ENCODE peak calls at places on chromosomes 3 and 15, in nine cellular contexts. One of them, this sample, is unnamed.

GRCh38 chr15:82530606-82531379 is 9.5 kb downstream of the RPS17 start:
- DNase-seq in retina: peak; percentile 92
- DNase-seq in nephron progenitor cell: peak; percentile 83
- DNase-seq in astrocyte of the spinal cord: peak; percentile 62
- DNase-seq in T-helper 2 cell: peak; percentile 33
- DNase-seq in caudate nucleus: no peak
- DNase-seq in HAP-1: peak; percentile 79
- DNase-seq in NCI-H2171 treated with DMSO at 0.1 percent for 48 hours: no peak
- DNase-seq in heart right ventricle: peak; percentile 62
- DNase-seq in this sample: no peak

GRCh38 chr3:132749786-132750185 is 27.6 kb upstream of the NPHP3 start:
- DNase-seq in retina: no peak
- DNase-seq in nephron progenitor cell: no peak
- DNase-seq in astrocyte of the spinal cord: no peak
- DNase-seq in T-helper 2 cell: no peak
- DNase-seq in caudate nucleus: no peak
- DNase-seq in HAP-1: no peak
- DNase-seq in NCI-H2171 treated with DMSO at 0.1 percent for 48 hours: no peak
- DNase-seq in heart right ventricle: no peak
- DNase-seq in this sample: no peak

GRCh38 chr3:71010731-71011455 is 572.6 kb downstream of the FOXP1 start:
- DNase-seq in retina: no peak
- DNase-seq in nephron progenitor cell: no peak
- DNase-seq in astrocyte of the spinal cord: peak; percentile 22
- DNase-seq in T-helper 2 cell: no peak
- DNase-seq in caudate nucleus: no peak
- DNase-seq in HAP-1: no peak
- DNase-seq in NCI-H2171 treated with DMSO at 0.1 percent for 48 hours: no peak
- DNase-seq in heart right ventricle: no peak
- DNase-seq in this sample: no peak

GRCh38 chr3:103169289-103169688 is 734.5 kb downstream of the ZPLD1 start:
- DNase-seq in retina: no peak
- DNase-seq in nephron progenitor cell: no peak
- DNase-seq in astrocyte of the spinal cord: no peak
- DNase-seq in T-helper 2 cell: no peak
- DNase-seq in caudate nucleus: no peak
- DNase-seq in HAP-1: no peak
- DNase-seq in NCI-H2171 treated with DMSO at 0.1 percent for 48 hours: no peak
- DNase-seq in heart right ventricle: no peak
- DNase-seq in this sample: no peak

GRCh38 chr15:70604671-70605070 is 158.7 kb downstream of the UACA start:
- DNase-seq in retina: peak; percentile 72
- DNase-seq in nephron progenitor cell: no peak
- DNase-seq in astrocyte of the spinal cord: peak; percentile 36
- DNase-seq in T-helper 2 cell: no peak
- DNase-seq in caudate nucleus: no peak
- DNase-seq in HAP-1: no peak
- DNase-seq in NCI-H2171 treated with DMSO at 0.1 percent for 48 hours: no peak
- DNase-seq in heart right ventricle: no peak
- DNase-seq in this sample: peak; percentile 24

GRCh38 chr15:92322566-92323355 is 70.9 kb upstream of the ST8SIA2 start:
- DNase-seq in retina: peak; percentile 78
- DNase-seq in nephron progenitor cell: no peak
- DNase-seq in astrocyte of the spinal cord: no peak
- DNase-seq in T-helper 2 cell: no peak
- DNase-seq in caudate nucleus: peak; percentile 9
- DNase-seq in HAP-1: no peak
- DNase-seq in NCI-H2171 treated with DMSO at 0.1 percent for 48 hours: peak; percentile 6
- DNase-seq in heart right ventricle: no peak
- DNase-seq in this sample: peak; percentile 7

GRCh38 chr15:62495670-62496328 is 330.7 kb upstream of the C2CD4B start:
- DNase-seq in retina: no peak
- DNase-seq in nephron progenitor cell: no peak
- DNase-seq in astrocyte of the spinal cord: peak; percentile 86
- DNase-seq in T-helper 2 cell: no peak
- DNase-seq in caudate nucleus: no peak
- DNase-seq in HAP-1: no peak
- DNase-seq in NCI-H2171 treated with DMSO at 0.1 percent for 48 hours: peak; percentile 16
- DNase-seq in heart right ventricle: peak; percentile 60
- DNase-seq in this sample: no peak

GRCh38 chr15:73380661-73381060 is 11.9 kb upstream of the HCN4 start:
- DNase-seq in retina: no peak
- DNase-seq in nephron progenitor cell: no peak
- DNase-seq in astrocyte of the spinal cord: no peak
- DNase-seq in T-helper 2 cell: no peak
- DNase-seq in caudate nucleus: no peak
- DNase-seq in HAP-1: no peak
- DNase-seq in NCI-H2171 treated with DMSO at 0.1 percent for 48 hours: no peak
- DNase-seq in heart right ventricle: no peak
- DNase-seq in this sample: no peak

GRCh38 chr3:82496890-82497560 is 735.6 kb upstream of the GBE1 start:
- DNase-seq in retina: no peak
- DNase-seq in nephron progenitor cell: no peak
- DNase-seq in astrocyte of the spinal cord: no peak
- DNase-seq in T-helper 2 cell: no peak
- DNase-seq in caudate nucleus: no peak
- DNase-seq in HAP-1: peak; percentile 9
- DNase-seq in NCI-H2171 treated with DMSO at 0.1 percent for 48 hours: no peak
- DNase-seq in heart right ventricle: no peak
- DNase-seq in this sample: no peak

GRCh38 chr3:42013652-42014442 is 51.9 kb upstream of the ULK4 start:
- DNase-seq in retina: peak; percentile 77
- DNase-seq in nephron progenitor cell: peak; percentile 75
- DNase-seq in astrocyte of the spinal cord: no peak
- DNase-seq in T-helper 2 cell: no peak
- DNase-seq in caudate nucleus: no peak
- DNase-seq in HAP-1: no peak
- DNase-seq in NCI-H2171 treated with DMSO at 0.1 percent for 48 hours: no peak
- DNase-seq in heart right ventricle: peak; percentile 52
- DNase-seq in this sample: no peak

GRCh38 chr3:100695696-100696095 is 13.6 kb upstream of the TFG start:
- DNase-seq in retina: no peak
- DNase-seq in nephron progenitor cell: no peak
- DNase-seq in astrocyte of the spinal cord: no peak
- DNase-seq in T-helper 2 cell: no peak
- DNase-seq in caudate nucleus: no peak
- DNase-seq in HAP-1: no peak
- DNase-seq in NCI-H2171 treated with DMSO at 0.1 percent for 48 hours: no peak
- DNase-seq in heart right ventricle: no peak
- DNase-seq in this sample: no peak

GRCh38 chr3:193780810-193781472 is 187.9 kb downstream of the OPA1 start:
- DNase-seq in retina: peak; percentile 83
- DNase-seq in nephron progenitor cell: peak; percentile 77
- DNase-seq in astrocyte of the spinal cord: peak; percentile 71
- DNase-seq in T-helper 2 cell: no peak
- DNase-seq in caudate nucleus: peak; percentile 39
- DNase-seq in HAP-1: peak; percentile 81
- DNase-seq in NCI-H2171 treated with DMSO at 0.1 percent for 48 hours: peak; percentile 41
- DNase-seq in heart right ventricle: peak; percentile 72
- DNase-seq in this sample: peak; percentile 56

GRCh38 chr15:91136386-91136923 is 36.4 kb downstream of the SV2B start:
- DNase-seq in retina: no peak
- DNase-seq in nephron progenitor cell: no peak
- DNase-seq in astrocyte of the spinal cord: no peak
- DNase-seq in T-helper 2 cell: no peak
- DNase-seq in caudate nucleus: no peak
- DNase-seq in HAP-1: no peak
- DNase-seq in NCI-H2171 treated with DMSO at 0.1 percent for 48 hours: no peak
- DNase-seq in heart right ventricle: no peak
- DNase-seq in this sample: no peak

GRCh38 chr15:95606551-95606950 is 723.9 kb upstream of the NR2F2 start:
- DNase-seq in retina: no peak
- DNase-seq in nephron progenitor cell: no peak
- DNase-seq in astrocyte of the spinal cord: no peak
- DNase-seq in T-helper 2 cell: no peak
- DNase-seq in caudate nucleus: no peak
- DNase-seq in HAP-1: no peak
- DNase-seq in NCI-H2171 treated with DMSO at 0.1 percent for 48 hours: no peak
- DNase-seq in heart right ventricle: no peak
- DNase-seq in this sample: no peak

GRCh38 chr3:108132727-108133373 is 42.0 kb upstream of the CD47 start:
- DNase-seq in retina: no peak
- DNase-seq in nephron progenitor cell: no peak
- DNase-seq in astrocyte of the spinal cord: peak; percentile 54
- DNase-seq in T-helper 2 cell: no peak
- DNase-seq in caudate nucleus: no peak
- DNase-seq in HAP-1: peak; percentile 4
- DNase-seq in NCI-H2171 treated with DMSO at 0.1 percent for 48 hours: no peak
- DNase-seq in heart right ventricle: no peak
- DNase-seq in this sample: no peak

GRCh38 chr3:481680-482079 is 285.1 kb downstream of the CHL1 start:
- DNase-seq in retina: no peak
- DNase-seq in nephron progenitor cell: no peak
- DNase-seq in astrocyte of the spinal cord: no peak
- DNase-seq in T-helper 2 cell: no peak
- DNase-seq in caudate nucleus: no peak
- DNase-seq in HAP-1: peak; percentile 28
- DNase-seq in NCI-H2171 treated with DMSO at 0.1 percent for 48 hours: peak; percentile 32
- DNase-seq in heart right ventricle: no peak
- DNase-seq in this sample: no peak

GRCh38 chr3:129996073-129996472 is 21.6 kb downstream of the TRH start:
- DNase-seq in retina: no peak
- DNase-seq in nephron progenitor cell: no peak
- DNase-seq in astrocyte of the spinal cord: no peak
- DNase-seq in T-helper 2 cell: no peak
- DNase-seq in caudate nucleus: no peak
- DNase-seq in HAP-1: no peak
- DNase-seq in NCI-H2171 treated with DMSO at 0.1 percent for 48 hours: no peak
- DNase-seq in heart right ventricle: no peak
- DNase-seq in this sample: no peak

GRCh38 chr3:14329842-14330241 is 72.6 kb upstream of the SLC6A6 start:
- DNase-seq in retina: no peak
- DNase-seq in nephron progenitor cell: no peak
- DNase-seq in astrocyte of the spinal cord: no peak
- DNase-seq in T-helper 2 cell: no peak
- DNase-seq in caudate nucleus: no peak
- DNase-seq in HAP-1: no peak
- DNase-seq in NCI-H2171 treated with DMSO at 0.1 percent for 48 hours: no peak
- DNase-seq in heart right ventricle: no peak
- DNase-seq in this sample: no peak

GRCh38 chr3:9088431-9089353 is 125.4 kb upstream of the RAD18 start:
- DNase-seq in retina: no peak
- DNase-seq in nephron progenitor cell: no peak
- DNase-seq in astrocyte of the spinal cord: peak; percentile 23
- DNase-seq in T-helper 2 cell: no peak
- DNase-seq in caudate nucleus: no peak
- DNase-seq in HAP-1: no peak
- DNase-seq in NCI-H2171 treated with DMSO at 0.1 percent for 48 hours: no peak
- DNase-seq in heart right ventricle: no peak
- DNase-seq in this sample: no peak

GRCh38 chr3:142019794-142020320 is 129.5 kb downstream of the TFDP2 start:
- DNase-seq in retina: no peak
- DNase-seq in nephron progenitor cell: no peak
- DNase-seq in astrocyte of the spinal cord: peak; percentile 5
- DNase-seq in T-helper 2 cell: no peak
- DNase-seq in caudate nucleus: no peak
- DNase-seq in HAP-1: no peak
- DNase-seq in NCI-H2171 treated with DMSO at 0.1 percent for 48 hours: no peak
- DNase-seq in heart right ventricle: no peak
- DNase-seq in this sample: no peak

GRCh38 chr3:138442433-138442832 is 8.0 kb downstream of the ESYT3 start:
- DNase-seq in retina: no peak
- DNase-seq in nephron progenitor cell: peak; percentile 16
- DNase-seq in astrocyte of the spinal cord: peak; percentile 58
- DNase-seq in T-helper 2 cell: no peak
- DNase-seq in caudate nucleus: no peak
- DNase-seq in HAP-1: no peak
- DNase-seq in NCI-H2171 treated with DMSO at 0.1 percent for 48 hours: no peak
- DNase-seq in heart right ventricle: no peak
- DNase-seq in this sample: no peak

GRCh38 chr15:68820205-68820588 is 498 bp downstream of the ANP32A start:
- DNase-seq in retina: no peak
- DNase-seq in nephron progenitor cell: peak; percentile 39
- DNase-seq in astrocyte of the spinal cord: peak; percentile 34
- DNase-seq in T-helper 2 cell: peak; percentile 24
- DNase-seq in caudate nucleus: peak; percentile 58
- DNase-seq in HAP-1: peak; percentile 69
- DNase-seq in NCI-H2171 treated with DMSO at 0.1 percent for 48 hours: peak; percentile 65
- DNase-seq in heart right ventricle: peak; percentile 48
- DNase-seq in this sample: no peak

GRCh38 chr15:88752956-88753355 is 50.3 kb upstream of the ACAN start:
- DNase-seq in retina: no peak
- DNase-seq in nephron progenitor cell: no peak
- DNase-seq in astrocyte of the spinal cord: no peak
- DNase-seq in T-helper 2 cell: no peak
- DNase-seq in caudate nucleus: no peak
- DNase-seq in HAP-1: no peak
- DNase-seq in NCI-H2171 treated with DMSO at 0.1 percent for 48 hours: peak; percentile 93
- DNase-seq in heart right ventricle: no peak
- DNase-seq in this sample: no peak

GRCh38 chr3:101926594-101927105 is 77.3 kb downstream of the NFKBIZ start:
- DNase-seq in retina: no peak
- DNase-seq in nephron progenitor cell: no peak
- DNase-seq in astrocyte of the spinal cord: peak; percentile 61
- DNase-seq in T-helper 2 cell: no peak
- DNase-seq in caudate nucleus: no peak
- DNase-seq in HAP-1: no peak
- DNase-seq in NCI-H2171 treated with DMSO at 0.1 percent for 48 hours: no peak
- DNase-seq in heart right ventricle: no peak
- DNase-seq in this sample: no peak

GRCh38 chr3:186352369-186352768 is 9.7 kb downstream of the DGKG start:
- DNase-seq in retina: no peak
- DNase-seq in nephron progenitor cell: no peak
- DNase-seq in astrocyte of the spinal cord: no peak
- DNase-seq in T-helper 2 cell: no peak
- DNase-seq in caudate nucleus: no peak
- DNase-seq in HAP-1: no peak
- DNase-seq in NCI-H2171 treated with DMSO at 0.1 percent for 48 hours: peak; percentile 22
- DNase-seq in heart right ventricle: no peak
- DNase-seq in this sample: no peak

GRCh38 chr3:134487406-134487805 is 1.5 kb downstream of the CEP63 start:
- DNase-seq in retina: no peak
- DNase-seq in nephron progenitor cell: no peak
- DNase-seq in astrocyte of the spinal cord: no peak
- DNase-seq in T-helper 2 cell: no peak
- DNase-seq in caudate nucleus: no peak
- DNase-seq in HAP-1: no peak
- DNase-seq in NCI-H2171 treated with DMSO at 0.1 percent for 48 hours: peak; percentile 55
- DNase-seq in heart right ventricle: no peak
- DNase-seq in this sample: no peak

GRCh38 chr3:130093741-130094391 is 12.2 kb downstream of the ALG1L2 start:
- DNase-seq in retina: peak; percentile 32
- DNase-seq in nephron progenitor cell: no peak
- DNase-seq in astrocyte of the spinal cord: no peak
- DNase-seq in T-helper 2 cell: no peak
- DNase-seq in caudate nucleus: no peak
- DNase-seq in HAP-1: no peak
- DNase-seq in NCI-H2171 treated with DMSO at 0.1 percent for 48 hours: no peak
- DNase-seq in heart right ventricle: no peak
- DNase-seq in this sample: no peak

GRCh38 chr3:131907809-131908208 is 127.0 kb downstream of the CPNE4 start:
- DNase-seq in retina: no peak
- DNase-seq in nephron progenitor cell: no peak
- DNase-seq in astrocyte of the spinal cord: peak; percentile 10
- DNase-seq in T-helper 2 cell: no peak
- DNase-seq in caudate nucleus: no peak
- DNase-seq in HAP-1: no peak
- DNase-seq in NCI-H2171 treated with DMSO at 0.1 percent for 48 hours: no peak
- DNase-seq in heart right ventricle: no peak
- DNase-seq in this sample: no peak

GRCh38 chr3:71725279-71725991 is at the start of gene EIF4E3:
- DNase-seq in retina: peak; percentile 85
- DNase-seq in nephron progenitor cell: no peak
- DNase-seq in astrocyte of the spinal cord: no peak
- DNase-seq in T-helper 2 cell: no peak
- DNase-seq in caudate nucleus: no peak
- DNase-seq in HAP-1: peak; percentile 25
- DNase-seq in NCI-H2171 treated with DMSO at 0.1 percent for 48 hours: no peak
- DNase-seq in heart right ventricle: no peak
- DNase-seq in this sample: peak; percentile 45